ENCODE peak calls at places on chromosome 6, in nine cellular contexts. S, V, N, T, Y, A, U, K and E are unnamed samples.
A peak's percentile ranks its signal among the peaks of the same experiment; 100 is the strongest.

GRCh38 chr6:43747734-43748133 is 22.3 kb upstream of the VEGFA start:
- DNase-seq in S (no peak), V (no peak), N (no peak), T (no peak), Y (no peak), A (no peak), U (no peak), K (no peak), E (no peak)

GRCh38 chr6:161058746-161059145 is 67.2 kb downstream of the MAP3K4 start:
- DNase-seq in S (no peak), V (no peak), N (no peak), T (no peak), Y (no peak), A (no peak), U (no peak), K (no peak), E (no peak)

GRCh38 chr6:170403451-170403850 is 96.9 kb downstream of the FAM120B start:
- DNase-seq in S (peak; percentile 64), V (no peak), N (no peak), T (no peak), Y (no peak), A (no peak), U (no peak), K (no peak), E (peak; percentile 36)

GRCh38 chr6:4870821-4871494 is 94.8 kb downstream of the CDYL start:
- DNase-seq in S (no peak), V (no peak), N (no peak), T (no peak), Y (no peak), A (no peak), U (no peak), K (no peak), E (no peak)

GRCh38 chr6:35191899-35192298 is 21.9 kb upstream of the SCUBE3 start:
- DNase-seq in S (no peak), V (no peak), N (no peak), T (no peak), Y (no peak), A (no peak), U (no peak), K (no peak), E (no peak)

GRCh38 chr6:156953478-156954146 is 176.4 kb downstream of the ARID1B start:
- DNase-seq in S (peak; percentile 97), V (peak; percentile 93), N (no peak), T (no peak), Y (no peak), A (no peak), U (no peak), K (no peak), E (peak; percentile 59)

GRCh38 chr6:139030539-139030938 is 2.0 kb downstream of the ABRACL start:
- DNase-seq in S (no peak), V (no peak), N (no peak), T (no peak), Y (no peak), A (peak; percentile 79), U (no peak), K (no peak), E (no peak)

GRCh38 chr6:81988871-81989270 is 236.4 kb upstream of the TENT5A start:
- DNase-seq in S (no peak), V (no peak), N (no peak), T (no peak), Y (no peak), A (no peak), U (no peak), K (no peak), E (no peak)

GRCh38 chr6:143286280-143286795 is 164.2 kb downstream of the ADAT2 start:
- DNase-seq in S (peak; percentile 43), V (no peak), N (no peak), T (no peak), Y (no peak), A (no peak), U (no peak), K (no peak), E (no peak)

GRCh38 chr6:99178168-99178567 is 171.3 kb downstream of the FAXC start:
- DNase-seq in S (no peak), V (peak; percentile 25), N (no peak), T (no peak), Y (no peak), A (no peak), U (no peak), K (no peak), E (no peak)

GRCh38 chr6:109897561-109898080 is 80.5 kb upstream of the GPR6 start:
- DNase-seq in S (no peak), V (no peak), N (no peak), T (no peak), Y (no peak), A (no peak), U (no peak), K (no peak), E (no peak)

GRCh38 chr6:157982297-157982579 is 575 bp downstream of the SYNJ2 start:
- DNase-seq in S (peak; percentile 48), V (no peak), N (no peak), T (peak; percentile 74), Y (peak; percentile 28), A (peak; percentile 49), U (no peak), K (no peak), E (no peak)

GRCh38 chr6:34570066-34570833 is 14.1 kb upstream of the SPDEF start:
- DNase-seq in S (no peak), V (no peak), N (no peak), T (no peak), Y (no peak), A (no peak), U (no peak), K (no peak), E (no peak)

GRCh38 chr6:112802154-112802553 is 455.0 kb downstream of the RFPL4B start:
- DNase-seq in S (peak; percentile 87), V (no peak), N (no peak), T (no peak), Y (no peak), A (no peak), U (no peak), K (no peak), E (no peak)

GRCh38 chr6:113172531-113172966 is 684.6 kb upstream of the MARCKS start:
- DNase-seq in S (peak; percentile 58), V (peak; percentile 5), N (peak; percentile 76), T (no peak), Y (no peak), A (no peak), U (no peak), K (no peak), E (no peak)

GRCh38 chr6:19869464-19869863 is 32.3 kb downstream of the ID4 start:
- DNase-seq in S (no peak), V (no peak), N (no peak), T (no peak), Y (no peak), A (no peak), U (no peak), K (no peak), E (no peak)

GRCh38 chr6:98463629-98464028 is 370.7 kb upstream of the POU3F2 start:
- DNase-seq in S (no peak), V (no peak), N (no peak), T (no peak), Y (no peak), A (no peak), U (no peak), K (no peak), E (no peak)

GRCh38 chr6:124613050-124613449 is 349.2 kb upstream of the RNF217 start:
- DNase-seq in S (no peak), V (no peak), N (no peak), T (no peak), Y (no peak), A (no peak), U (no peak), K (no peak), E (no peak)

GRCh38 chr6:143999406-143999805 is 8.7 kb downstream of the PLAGL1 start:
- DNase-seq in S (peak; percentile 69), V (peak; percentile 27), N (no peak), T (no peak), Y (no peak), A (no peak), U (no peak), K (no peak), E (no peak)

GRCh38 chr6:42021847-42022754 is 28.2 kb upstream of the TAF8 start:
- DNase-seq in S (peak; percentile 25), V (no peak), N (no peak), T (no peak), Y (no peak), A (peak; percentile 90), U (no peak), K (no peak), E (no peak)

GRCh38 chr6:144939926-144940325 is 654.8 kb downstream of the UTRN start:
- DNase-seq in S (no peak), V (no peak), N (no peak), T (no peak), Y (no peak), A (no peak), U (no peak), K (no peak), E (no peak)

GRCh38 chr6:30206152-30206551 is 7.1 kb downstream of the TRIM26 start:
- DNase-seq in S (peak; percentile 15), V (no peak), N (no peak), T (no peak), Y (no peak), A (no peak), U (no peak), K (no peak), E (no peak)

GRCh38 chr6:52937908-52938307 is 28.4 kb upstream of the GSTA3 start:
- DNase-seq in S (no peak), V (peak; percentile 17), N (no peak), T (no peak), Y (no peak), A (no peak), U (no peak), K (no peak), E (no peak)

GRCh38 chr6:34391023-34391485 is 1.4 kb downstream of the NUDT3 start:
- DNase-seq in S (peak; percentile 88), V (peak; percentile 31), N (no peak), T (peak; percentile 58), Y (no peak), A (no peak), U (no peak), K (peak; percentile 25), E (peak; percentile 8)

GRCh38 chr6:31639449-31639861 is 13.0 kb downstream of the BAG6 start:
- DNase-seq in S (peak; percentile 50), V (peak; percentile 88), N (no peak), T (peak; percentile 48), Y (no peak), A (no peak), U (no peak), K (no peak), E (no peak)

GRCh38 chr6:5517781-5518180 is 256.5 kb downstream of the FARS2 start:
- DNase-seq in S (no peak), V (no peak), N (no peak), T (no peak), Y (no peak), A (no peak), U (no peak), K (no peak), E (no peak)